ENCODE peak calls at places on chromosomes 4 and X, in four cellular contexts. P is DND-41, B is right cardiac atrium, F is IMR-90. C is an unnamed sample. For H3K27me3, the result is how much of the 10 kb centered on the place peaks cover.

GRCh38 chr4:3045500-3045850 is 28.9 kb downstream of the HTT-AS start:
- DNase-seq in B (peak), F (peak), P (peak), C (no peak)

GRCh38 chr4:13535118-13535517 is 9.2 kb downstream of the NKX3-2 start:
- DNase-seq in F (no peak), B (no peak), P (no peak), C (no peak)

GRCh38 chrX:121254336-121254735 is 206.9 kb downstream of the GLUD2 start:
- DNase-seq in B (no peak), F (no peak), P (no peak), C (no peak)

GRCh38 chr4:146054676-146055075 is 116.1 kb upstream of the ZNF827 start:
- DNase-seq in P (peak), B (no peak), F (no peak), C (no peak)

GRCh38 chr4:27638163-27638915 is 777.7 kb downstream of the STIM2 start:
- DNase-seq in P (no peak), B (no peak), F (no peak), C (no peak)

GRCh38 chr4:1385373-1386340 is 20.6 kb downstream of the NKX1-1 start:
- DNase-seq in B (no peak), F (no peak), P (no peak), C (no peak)

GRCh38 chr4:63619771-63620170 is 789.5 kb downstream of the TECRL start:
- DNase-seq in F (no peak), B (no peak), P (no peak), C (no peak)

GRCh38 chrX:142156567-142156966 is 48.5 kb downstream of the MAGEC2 start:
- DNase-seq in P (no peak), B (no peak), F (no peak), C (no peak)

GRCh38 chr4:41178372-41179085 is 35.8 kb downstream of the APBB2 start:
- DNase-seq in B (no peak), F (peak), P (no peak), C (peak)

GRCh38 chr4:30862176-30862575 is 142.0 kb downstream of the PCDH7 start:
- DNase-seq in B (no peak), F (no peak), P (no peak), C (no peak)

GRCh38 chrX:13248867-13249521 is 70.9 kb downstream of the ATXN3L start:
- DNase-seq in B (no peak), F (no peak), P (no peak), C (no peak)

GRCh38 chr4:108416831-108417230 is 203.5 kb upstream of the RPL34 start:
- DNase-seq in F (no peak), P (no peak), B (no peak), C (no peak)

GRCh38 chrX:10111364-10112148 is 45.2 kb upstream of the CLCN4 start:
- DNase-seq in P (no peak), F (peak), B (peak), C (peak)

GRCh38 chrX:39895228-39896110 is 202.3 kb downstream of the BCOR start:
- DNase-seq in B (no peak), P (no peak), F (no peak), C (no peak)

GRCh38 chr4:55132775-55133174 is 7.4 kb upstream of the KDR start:
- DNase-seq in B (no peak), P (no peak), F (no peak), C (no peak)

GRCh38 chrX:96386981-96387380 is 297.7 kb upstream of the DIAPH2 start:
- DNase-seq in F (no peak), B (no peak), P (no peak), C (no peak)

GRCh38 chr4:86346320-86346719 is 13.5 kb downstream of the MAPK10 start:
- DNase-seq in F (no peak), P (no peak), B (no peak), C (no peak)

GRCh38 chr4:177006331-177006730 is 213.6 kb upstream of the VEGFC start:
- DNase-seq in P (no peak), B (no peak), F (no peak), C (no peak)

GRCh38 chr4:172736046-172736445 is 432.6 kb upstream of the GALNT7 start:
- DNase-seq in F (no peak), P (no peak), B (no peak), C (no peak)

GRCh38 chr4:151484396-151485102 is 75.6 kb downstream of the FHIP1A start:
- DNase-seq in P (no peak), B (no peak), F (peak), C (peak)

GRCh38 chrX:103666202-103667107 is 20.0 kb downstream of the MORF4L2 start:
- DNase-seq in F (peak), B (no peak), P (no peak), C (no peak)

GRCh38 chr4:108360857-108361820 is 192.4 kb upstream of the LEF1 start:
- DNase-seq in P (peak), F (peak), B (peak), C (peak)

GRCh38 chrX:103464071-103464773 is 55.1 kb downstream of the RAB40A start:
- DNase-seq in F (peak), B (peak), P (peak), C (peak)

GRCh38 chr4:74546020-74546419 is 101.1 kb downstream of the AREG start:
- DNase-seq in B (no peak), P (no peak), F (no peak), C (peak)

GRCh38 chrX:130575831-130576404 is 174.1 kb downstream of the RBMX2 start:
- DNase-seq in P (peak), F (peak), B (peak), C (peak)
- H3K27me3 ChIP-seq in P (under half), F (under half), B (under half), C (under half)

GRCh38 chrX:14997271-14997670 is 124.0 kb downstream of the MOSPD2 start:
- DNase-seq in P (no peak), B (no peak), F (no peak), C (no peak)
- H3K27me3 ChIP-seq in P (under half), B (under half), F (under half), C (under half)

GRCh38 chr4:184803884-184804283 is 21.9 kb downstream of the ACSL1 start:
- DNase-seq in B (no peak), F (no peak), P (no peak), C (no peak)
- H3K27me3 ChIP-seq in B (under half), F (under half), P (under half), C (under half)

GRCh38 chr4:28973591-28974350 is 1746.4 kb upstream of the PCDH7 start:
- DNase-seq in F (peak), P (no peak), B (no peak), C (peak)
- H3K27me3 ChIP-seq in F (under half), P (under half), B (under half), C (under half)

GRCh38 chr4:37400326-37400881 is 155.9 kb downstream of the NWD2 start:
- DNase-seq in F (no peak), P (no peak), B (no peak), C (no peak)
- H3K27me3 ChIP-seq in F (under half), P (under half), B (under half), C (under half)

DNA sequence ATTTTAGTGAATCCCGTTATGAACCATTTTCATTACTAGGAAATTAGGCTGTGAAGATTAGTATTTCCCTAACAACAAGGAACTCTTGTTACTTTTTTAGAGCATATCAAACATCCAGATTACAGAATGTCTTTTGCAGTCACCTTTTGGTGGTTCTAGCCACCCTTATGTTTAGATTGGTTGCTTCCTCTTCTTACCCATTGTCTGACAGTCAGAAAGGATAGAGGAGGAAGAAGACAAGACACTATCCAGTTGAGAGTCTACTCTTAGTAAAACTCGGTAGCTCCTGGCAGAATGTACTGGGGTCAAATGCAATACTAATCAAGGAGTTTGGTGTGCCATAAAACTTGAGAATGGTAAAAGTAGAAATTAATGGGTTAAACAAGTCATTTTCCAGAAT is 1.6 kb upstream of the GUCY1A1 start:
- DNase-seq in F (no peak), B (no peak), P (no peak), C (no peak)
- H3K27me3 ChIP-seq in F (under half), B (under half), P (under half), C (under half)

DNA sequence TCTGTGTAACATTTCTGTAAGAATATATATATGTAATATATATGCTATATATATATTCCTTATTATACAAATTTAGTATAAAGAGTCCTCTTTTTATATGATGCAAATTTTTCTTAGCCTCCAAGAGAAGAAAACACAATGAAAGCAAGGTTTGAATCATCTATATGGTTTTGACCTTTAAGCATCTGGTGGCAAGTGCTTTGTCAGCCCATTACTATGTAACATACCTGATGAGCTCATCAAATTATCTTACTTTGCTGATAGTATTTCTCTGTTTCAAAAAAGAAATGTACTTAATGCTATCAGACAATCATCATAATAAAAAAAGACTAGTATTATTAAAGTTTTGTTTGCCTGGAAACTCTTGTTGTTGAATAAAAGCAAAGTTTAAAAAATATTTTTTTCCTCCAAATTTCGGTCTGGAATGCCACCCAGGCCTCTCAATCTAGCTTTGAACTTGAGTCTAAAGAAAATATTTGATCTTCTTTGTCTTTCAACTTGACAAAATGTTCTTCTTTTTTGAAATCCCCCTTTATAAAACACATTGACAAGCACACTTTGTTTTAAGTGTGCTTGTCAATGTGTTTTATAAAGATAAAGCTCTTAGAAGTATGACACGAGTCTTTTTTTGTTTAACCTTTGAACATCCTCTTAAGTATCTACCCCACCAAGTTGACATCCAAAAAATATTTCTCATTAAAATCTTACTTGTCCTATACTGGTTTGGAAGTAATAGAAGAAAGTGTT is 26.2 kb downstream of the ZNF330 start:
- DNase-seq in B (no peak), F (peak), P (no peak), C (peak)
- H3K27me3 ChIP-seq in B (under half), F (under half), P (under half), C (under half)

GRCh38 chr4:147944670-147945260 is 212.9 kb downstream of the ARHGAP10 start:
- DNase-seq in F (no peak), P (no peak), B (no peak), C (no peak)
- H3K27me3 ChIP-seq in F (under half), P (under half), B (under half), C (under half)

GRCh38 chr4:37516057-37516775 is 170.0 kb downstream of the RELL1 start:
- DNase-seq in F (no peak), P (no peak), B (no peak), C (peak)

GRCh38 chr4:37510626-37511025 is 175.6 kb downstream of the RELL1 start:
- DNase-seq in P (no peak), B (no peak), F (no peak), C (no peak)
- H3K27me3 ChIP-seq in P (under half), B (under half), F (under half), C (under half)

C was measured in adipocyte.